ENCODE peak calls at places on chromosomes 2 and 18, in seven cellular contexts. M is K562, F is SK-N-SH, P is HepG2, T is HCT116, Q is H1, J is GM12878. X is an unnamed sample.
A peak's percentile ranks its signal among the peaks of the same experiment; 100 is the strongest.

GRCh38 chr18:8003878-8004675 is 437.0 kb downstream of the PTPRM start:
- DNase-seq in F (no peak), J (no peak), Q (no peak), M (no peak), P (no peak), T (no peak), X (no peak)

GRCh38 chr2:45647346-45647745 is 4.1 kb upstream of the PRKCE start:
- DNase-seq in T (no peak), Q (no peak), F (no peak), M (no peak), J (no peak), P (no peak), X (no peak)

GRCh38 chr2:150282821-150283309 is 204.6 kb downstream of the RND3 start:
- DNase-seq in P (no peak), T (no peak), Q (no peak), M (no peak), J (no peak), F (no peak), X (no peak)

GRCh38 chr2:202025816-202026215 is 7.8 kb upstream of the FZD7 start:
- DNase-seq in Q (no peak), J (no peak), P (no peak), M (no peak), F (no peak), T (no peak), X (no peak)

GRCh38 chr2:27212626-27213471 is 781 bp upstream of the SLC5A6 start:
- DNase-seq in M (peak; percentile 55), J (no peak), Q (no peak), P (peak; percentile 55), T (no peak), F (peak; percentile 70), X (no peak)

GRCh38 chr2:240351088-240351741 is 84.2 kb upstream of the GPC1 start:
- DNase-seq in Q (no peak), M (no peak), J (no peak), F (peak; percentile 83), P (no peak), T (no peak), X (no peak)

GRCh38 chr2:68774569-68775271 is 40.1 kb downstream of the ARHGAP25 start:
- DNase-seq in J (peak; percentile 54), F (no peak), T (no peak), Q (no peak), M (peak; percentile 85), P (no peak), X (no peak)

GRCh38 chr2:143525006-143525405 is 395.8 kb downstream of the ARHGAP15 start:
- DNase-seq in P (no peak), M (no peak), Q (no peak), J (no peak), F (no peak), T (no peak), X (no peak)

GRCh38 chr18:8797206-8797605 is 91.8 kb downstream of the MTCL1 start:
- DNase-seq in J (no peak), F (no peak), Q (no peak), P (peak; percentile 64), T (no peak), M (no peak), X (no peak)

GRCh38 chr2:72927619-72928537 is 10.6 kb downstream of the EMX1 start:
- DNase-seq in M (no peak), F (no peak), T (no peak), P (no peak), Q (no peak), J (no peak), X (no peak)

GRCh38 chr2:58928942-58929341 is 687.8 kb upstream of the FANCL start:
- DNase-seq in M (no peak), T (no peak), P (no peak), Q (no peak), J (no peak), F (no peak), X (no peak)

GRCh38 chr18:76208632-76209308 is 286.3 kb downstream of the ZNF516 start:
- DNase-seq in M (no peak), J (no peak), Q (no peak), P (no peak), T (no peak), F (no peak), X (no peak)

GRCh38 chr2:169862816-169863215 is 35.6 kb downstream of the UBR3 start:
- DNase-seq in J (no peak), Q (no peak), F (no peak), T (no peak), P (no peak), M (no peak), X (no peak)

GRCh38 chr2:97849881-97850540 is 136.6 kb downstream of the ZAP70 start:
- DNase-seq in P (no peak), Q (no peak), F (no peak), T (no peak), M (peak; percentile 24), J (peak; percentile 21), X (no peak)

GRCh38 chr2:675460-675859 is 1.7 kb downstream of the TMEM18 start:
- DNase-seq in M (no peak), F (no peak), Q (no peak), J (no peak), P (no peak), T (no peak), X (no peak)

GRCh38 chr2:207763308-207763707 is 6.4 kb downstream of the FZD5 start:
- DNase-seq in M (no peak), Q (peak; percentile 33), T (no peak), P (no peak), F (no peak), J (no peak), X (no peak)

GRCh38 chr18:77526962-77527361 is 277.3 kb downstream of the GALR1 start:
- DNase-seq in P (no peak), J (no peak), T (no peak), Q (no peak), F (no peak), M (no peak), X (no peak)

GRCh38 chr18:3595282-3596273 is 145.6 kb downstream of the TGIF1 start:
- DNase-seq in F (no peak), Q (no peak), M (peak; percentile 86), J (peak; percentile 82), P (peak; percentile 92), T (no peak), X (no peak)

GRCh38 chr2:16626997-16627605 is 38.5 kb downstream of the CYRIA start:
- DNase-seq in M (no peak), Q (no peak), P (no peak), J (no peak), T (no peak), F (no peak), X (no peak)
- TF ChIP-seq JUND in M (no peak), Q (no peak), P (no peak), J (no peak), T (no peak), F (no peak), X (no peak)

DNA sequence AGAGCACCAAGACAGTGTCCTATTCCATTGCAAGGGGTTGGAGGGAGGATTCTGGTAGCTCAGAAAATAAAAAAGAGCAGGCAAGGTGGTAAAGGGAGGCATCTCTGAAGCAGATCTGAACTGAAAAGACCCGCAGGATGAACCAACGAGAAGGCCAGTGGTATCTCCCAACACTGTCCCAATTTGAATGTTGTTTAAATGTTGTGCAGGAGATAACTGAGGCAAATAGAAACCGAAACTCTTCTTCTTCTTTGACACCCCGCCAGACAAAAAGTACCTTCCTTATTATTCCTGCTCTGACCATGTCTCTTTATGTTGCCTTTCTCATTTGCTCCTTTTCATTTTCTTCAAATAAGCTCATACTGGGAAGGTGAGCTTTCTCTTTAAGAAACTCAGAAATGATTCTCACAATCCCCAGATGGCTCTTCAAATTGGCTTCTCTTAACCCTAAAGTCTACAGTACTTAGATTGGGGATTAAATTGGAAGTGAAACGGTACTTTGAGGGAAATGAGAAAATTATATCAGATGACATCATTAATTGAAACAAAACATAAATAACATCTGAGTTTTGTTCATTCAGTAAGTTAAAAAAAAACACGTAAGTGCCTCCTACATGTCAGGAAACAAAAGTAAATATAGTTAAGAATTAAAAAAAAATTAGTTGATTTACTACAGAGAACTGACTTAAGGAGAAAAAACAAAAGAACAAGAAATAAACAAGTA is 143.6 kb downstream of the WDPCP start:
- DNase-seq in T (no peak), P (no peak), M (no peak), J (peak; percentile 28), F (no peak), Q (no peak), X (no peak)
- TF ChIP-seq JUND in T (no peak), P (no peak), M (no peak), J (no peak), F (no peak), Q (no peak), X (no peak)

GRCh38 chr18:69523582-69523981 is 122.9 kb downstream of the DOK6 start:
- DNase-seq in Q (no peak), F (no peak), J (no peak), P (no peak), M (no peak), T (no peak), X (no peak)

GRCh38 chr18:69531973-69532372 is 131.3 kb downstream of the DOK6 start:
- DNase-seq in J (no peak), T (no peak), F (no peak), Q (no peak), M (no peak), P (peak; percentile 6), X (no peak)

GRCh38 chr18:69529151-69529550 is 128.5 kb downstream of the DOK6 start:
- DNase-seq in P (no peak), M (no peak), F (no peak), Q (no peak), J (no peak), T (no peak), X (no peak)

DNA sequence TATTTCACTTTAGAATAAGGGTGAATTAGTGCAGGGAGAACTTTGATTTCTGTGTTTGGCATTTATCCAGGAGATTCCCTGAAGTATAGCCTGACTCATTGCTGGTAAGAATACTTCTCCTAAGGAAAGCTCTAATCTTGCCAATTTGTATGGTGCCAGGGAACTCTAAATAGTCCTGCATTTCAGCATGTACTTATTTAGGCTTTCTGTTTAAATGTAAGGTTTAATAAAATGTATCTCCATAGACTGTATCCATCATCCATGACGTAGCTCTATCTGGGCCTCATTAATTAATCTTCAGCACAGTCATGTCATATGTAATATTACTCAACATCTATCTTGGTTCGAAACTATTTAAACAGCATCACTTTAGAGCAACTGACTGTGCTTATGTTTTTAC is 127.8 kb downstream of the DOK6 start:
- DNase-seq in M (no peak), P (no peak), F (no peak), T (no peak), Q (no peak), J (no peak), X (no peak)
- TF ChIP-seq JUND in M (no peak), P (no peak), F (peak; percentile 50), T (no peak), Q (no peak), J (no peak), X (no peak)

DNA sequence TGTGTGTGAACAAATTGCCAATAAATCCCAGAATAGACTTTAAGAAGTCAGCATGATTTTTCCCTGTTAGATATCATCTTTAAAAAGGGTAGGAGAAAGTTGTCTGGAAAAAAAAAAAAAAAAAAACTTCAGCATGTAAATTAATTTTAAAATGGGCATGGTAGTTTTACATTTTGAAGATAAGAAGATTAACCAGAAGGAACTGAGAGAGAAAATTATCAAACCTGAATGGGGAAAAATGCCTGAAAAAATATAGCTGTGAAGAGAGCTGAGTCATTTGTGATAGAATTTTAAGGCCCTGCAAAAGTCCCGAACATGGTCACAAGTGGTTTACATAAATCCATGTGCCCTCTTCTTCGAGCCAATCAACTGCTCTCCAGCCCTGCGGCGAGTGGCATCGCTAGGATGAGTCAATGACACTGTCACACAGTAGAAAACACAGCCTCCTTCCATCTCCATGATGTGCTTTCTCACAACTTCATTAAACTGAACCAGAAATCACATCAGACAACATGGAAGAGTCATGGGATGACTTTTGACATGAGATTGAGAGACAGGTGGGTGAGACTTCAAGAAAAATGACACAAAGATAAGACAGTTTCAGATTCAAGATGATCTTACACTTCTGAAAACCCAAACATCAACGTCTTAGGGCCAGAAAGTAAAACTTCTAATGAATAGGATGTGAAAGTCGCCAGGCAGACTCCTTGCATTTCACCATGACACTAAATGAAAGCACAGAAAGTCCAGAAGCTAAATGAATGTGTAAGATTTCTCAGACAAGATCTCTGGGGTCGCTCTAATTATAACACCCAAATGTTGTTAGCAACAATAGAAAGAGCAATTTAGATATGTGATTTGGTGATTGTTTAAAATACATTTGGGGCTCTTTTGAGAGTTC is 273.0 kb upstream of the ID2 start:
- DNase-seq in M (no peak), T (no peak), Q (no peak), F (no peak), P (no peak), J (peak; percentile 99), X (no peak)
- TF ChIP-seq JUND in M (no peak), T (no peak), Q (no peak), F (no peak), P (no peak), J (peak; percentile 54), X (no peak)